ENCODE peak calls at places on chromosomes 4 and X, in seven cellular contexts. One of them, this sample, is unnamed.

GRCh38 chrX:64885850-64886249 is 90.4 kb downstream of the ZC4H2 start:
- DNase-seq in hepatocyte: no peak
- DNase-seq in colonic mucosa: peak
- DNase-seq in cardiac fibroblast: no peak
- DNase-seq in astrocyte of the spinal cord: no peak
- DNase-seq in left lung: no peak
- DNase-seq in left ventricle myocardium inferior: no peak
- DNase-seq in this sample: no peak

GRCh38 chr4:134650461-134650860 is 448.9 kb upstream of the PABPC4L start:
- DNase-seq in hepatocyte: no peak
- DNase-seq in colonic mucosa: no peak
- DNase-seq in cardiac fibroblast: no peak
- DNase-seq in astrocyte of the spinal cord: no peak
- DNase-seq in left lung: no peak
- DNase-seq in left ventricle myocardium inferior: no peak
- DNase-seq in this sample: no peak

GRCh38 chr4:85084371-85085170 is 118.1 kb upstream of the WDFY3 start:
- DNase-seq in hepatocyte: peak
- DNase-seq in colonic mucosa: peak
- DNase-seq in cardiac fibroblast: peak
- DNase-seq in astrocyte of the spinal cord: peak
- DNase-seq in left lung: no peak
- DNase-seq in left ventricle myocardium inferior: no peak
- DNase-seq in this sample: no peak

GRCh38 chr4:11297627-11298026 is 131.1 kb downstream of the HS3ST1 start:
- DNase-seq in hepatocyte: no peak
- DNase-seq in colonic mucosa: no peak
- DNase-seq in cardiac fibroblast: no peak
- DNase-seq in astrocyte of the spinal cord: no peak
- DNase-seq in left lung: no peak
- DNase-seq in left ventricle myocardium inferior: no peak
- DNase-seq in this sample: no peak

GRCh38 chr4:140330311-140330900 is 43.0 kb upstream of the SCOC start:
- DNase-seq in hepatocyte: peak
- DNase-seq in colonic mucosa: no peak
- DNase-seq in cardiac fibroblast: peak
- DNase-seq in astrocyte of the spinal cord: peak
- DNase-seq in left lung: no peak
- DNase-seq in left ventricle myocardium inferior: no peak
- DNase-seq in this sample: no peak

GRCh38 chrX:2566044-2566443 is 65.3 kb upstream of the DHRSX start:
- DNase-seq in hepatocyte: no peak
- DNase-seq in colonic mucosa: no peak
- DNase-seq in cardiac fibroblast: no peak
- DNase-seq in astrocyte of the spinal cord: no peak
- DNase-seq in left lung: no peak
- DNase-seq in left ventricle myocardium inferior: no peak
- DNase-seq in this sample: no peak

GRCh38 chr4:174749091-174749490 is 80.0 kb downstream of the GLRA3 start:
- DNase-seq in hepatocyte: no peak
- DNase-seq in colonic mucosa: no peak
- DNase-seq in cardiac fibroblast: peak
- DNase-seq in astrocyte of the spinal cord: peak
- DNase-seq in left lung: no peak
- DNase-seq in left ventricle myocardium inferior: no peak
- DNase-seq in this sample: no peak

GRCh38 chr4:183576701-183577100 is 71.8 kb downstream of the ING2 start:
- DNase-seq in hepatocyte: no peak
- DNase-seq in colonic mucosa: no peak
- DNase-seq in cardiac fibroblast: no peak
- DNase-seq in astrocyte of the spinal cord: no peak
- DNase-seq in left lung: no peak
- DNase-seq in left ventricle myocardium inferior: no peak
- DNase-seq in this sample: no peak

GRCh38 chr4:112765317-112765989 is 128.5 kb downstream of the LARP7 start:
- DNase-seq in hepatocyte: peak
- DNase-seq in colonic mucosa: no peak
- DNase-seq in cardiac fibroblast: peak
- DNase-seq in astrocyte of the spinal cord: peak
- DNase-seq in left lung: no peak
- DNase-seq in left ventricle myocardium inferior: no peak
- DNase-seq in this sample: no peak

GRCh38 chr4:47933798-47934197 is 19.4 kb upstream of the NFXL1 start:
- DNase-seq in hepatocyte: peak
- DNase-seq in colonic mucosa: no peak
- DNase-seq in cardiac fibroblast: peak
- DNase-seq in astrocyte of the spinal cord: peak
- DNase-seq in left lung: no peak
- DNase-seq in left ventricle myocardium inferior: no peak
- DNase-seq in this sample: no peak

GRCh38 chr4:76449824-76450223 is 14.8 kb downstream of the SHROOM3 start:
- DNase-seq in hepatocyte: peak
- DNase-seq in colonic mucosa: no peak
- DNase-seq in cardiac fibroblast: peak
- DNase-seq in astrocyte of the spinal cord: peak
- DNase-seq in left lung: no peak
- DNase-seq in left ventricle myocardium inferior: no peak
- DNase-seq in this sample: no peak

GRCh38 chr4:17153572-17153971 is 255.1 kb upstream of the LDB2 start:
- DNase-seq in hepatocyte: no peak
- DNase-seq in colonic mucosa: no peak
- DNase-seq in cardiac fibroblast: no peak
- DNase-seq in astrocyte of the spinal cord: no peak
- DNase-seq in left lung: no peak
- DNase-seq in left ventricle myocardium inferior: no peak
- DNase-seq in this sample: no peak

GRCh38 chr4:157217708-157218107 is 2.8 kb upstream of the GRIA2 start:
- DNase-seq in hepatocyte: peak
- DNase-seq in colonic mucosa: no peak
- DNase-seq in cardiac fibroblast: peak
- DNase-seq in astrocyte of the spinal cord: peak
- DNase-seq in left lung: no peak
- DNase-seq in left ventricle myocardium inferior: no peak
- DNase-seq in this sample: no peak

GRCh38 chrX:41634284-41634683 is 54.5 kb upstream of the GPR34 start:
- DNase-seq in hepatocyte: no peak
- DNase-seq in colonic mucosa: no peak
- DNase-seq in cardiac fibroblast: peak
- DNase-seq in astrocyte of the spinal cord: peak
- DNase-seq in left lung: no peak
- DNase-seq in left ventricle myocardium inferior: no peak
- DNase-seq in this sample: no peak

GRCh38 chr4:20384456-20384855 is 132.8 kb downstream of the SLIT2 start:
- DNase-seq in hepatocyte: no peak
- DNase-seq in colonic mucosa: no peak
- DNase-seq in cardiac fibroblast: no peak
- DNase-seq in astrocyte of the spinal cord: no peak
- DNase-seq in left lung: no peak
- DNase-seq in left ventricle myocardium inferior: no peak
- DNase-seq in this sample: no peak

GRCh38 chrX:18886005-18886343 is 97.9 kb downstream of the PHKA2 start:
- DNase-seq in hepatocyte: no peak
- DNase-seq in colonic mucosa: no peak
- DNase-seq in cardiac fibroblast: no peak
- DNase-seq in astrocyte of the spinal cord: no peak
- DNase-seq in left lung: no peak
- DNase-seq in left ventricle myocardium inferior: no peak
- DNase-seq in this sample: no peak

GRCh38 chr4:174010547-174010946 is 272.9 kb downstream of the FBXO8 start:
- DNase-seq in hepatocyte: no peak
- DNase-seq in colonic mucosa: no peak
- DNase-seq in cardiac fibroblast: no peak
- DNase-seq in astrocyte of the spinal cord: no peak
- DNase-seq in left lung: no peak
- DNase-seq in left ventricle myocardium inferior: no peak
- DNase-seq in this sample: no peak

GRCh38 chr4:156705291-156705690 is 266.3 kb downstream of the PDGFC start:
- DNase-seq in hepatocyte: no peak
- DNase-seq in colonic mucosa: no peak
- DNase-seq in cardiac fibroblast: no peak
- DNase-seq in astrocyte of the spinal cord: peak
- DNase-seq in left lung: no peak
- DNase-seq in left ventricle myocardium inferior: no peak
- DNase-seq in this sample: no peak

GRCh38 chr4:184647391-184648101 is 1.7 kb downstream of the CASP3 start:
- DNase-seq in hepatocyte: no peak
- DNase-seq in colonic mucosa: no peak
- DNase-seq in cardiac fibroblast: peak
- DNase-seq in astrocyte of the spinal cord: peak
- DNase-seq in left lung: no peak
- DNase-seq in left ventricle myocardium inferior: no peak
- DNase-seq in this sample: no peak

GRCh38 chr4:52843958-52844357 is 18.2 kb upstream of the RASL11B start:
- DNase-seq in hepatocyte: no peak
- DNase-seq in colonic mucosa: no peak
- DNase-seq in cardiac fibroblast: no peak
- DNase-seq in astrocyte of the spinal cord: no peak
- DNase-seq in left lung: no peak
- DNase-seq in left ventricle myocardium inferior: no peak
- DNase-seq in this sample: no peak

GRCh38 chrX:40090050-40090804 is 7.5 kb downstream of the BCOR start:
- DNase-seq in hepatocyte: peak
- DNase-seq in colonic mucosa: no peak
- DNase-seq in cardiac fibroblast: peak
- DNase-seq in astrocyte of the spinal cord: no peak
- DNase-seq in left lung: peak
- DNase-seq in left ventricle myocardium inferior: peak
- DNase-seq in this sample: no peak

GRCh38 chr4:153773236-153773690 is 13.4 kb upstream of the RNF175 start:
- DNase-seq in hepatocyte: no peak
- DNase-seq in colonic mucosa: no peak
- DNase-seq in cardiac fibroblast: no peak
- DNase-seq in astrocyte of the spinal cord: no peak
- DNase-seq in left lung: no peak
- DNase-seq in left ventricle myocardium inferior: no peak
- DNase-seq in this sample: no peak
- TF ChIP-seq CTCF in hepatocyte: peak
- TF ChIP-seq CTCF in colonic mucosa: no peak
- TF ChIP-seq CTCF in cardiac fibroblast: peak
- TF ChIP-seq CTCF in astrocyte of the spinal cord: peak
- TF ChIP-seq CTCF in left lung: no peak
- TF ChIP-seq CTCF in left ventricle myocardium inferior: no peak
- TF ChIP-seq CTCF in this sample: no peak

GRCh38 chr4:1873776-1874175 is 2.6 kb downstream of the NSD2 start:
- DNase-seq in hepatocyte: no peak
- DNase-seq in colonic mucosa: peak
- DNase-seq in cardiac fibroblast: no peak
- DNase-seq in astrocyte of the spinal cord: no peak
- DNase-seq in left lung: no peak
- DNase-seq in left ventricle myocardium inferior: no peak
- DNase-seq in this sample: no peak
- H3K4me3 ChIP-seq in hepatocyte: no peak
- H3K4me3 ChIP-seq in colonic mucosa: no peak
- H3K4me3 ChIP-seq in cardiac fibroblast: no peak
- H3K4me3 ChIP-seq in astrocyte of the spinal cord: no peak
- H3K4me3 ChIP-seq in left lung: no peak
- H3K4me3 ChIP-seq in left ventricle myocardium inferior: no peak
- H3K4me3 ChIP-seq in this sample: no peak

DNA sequence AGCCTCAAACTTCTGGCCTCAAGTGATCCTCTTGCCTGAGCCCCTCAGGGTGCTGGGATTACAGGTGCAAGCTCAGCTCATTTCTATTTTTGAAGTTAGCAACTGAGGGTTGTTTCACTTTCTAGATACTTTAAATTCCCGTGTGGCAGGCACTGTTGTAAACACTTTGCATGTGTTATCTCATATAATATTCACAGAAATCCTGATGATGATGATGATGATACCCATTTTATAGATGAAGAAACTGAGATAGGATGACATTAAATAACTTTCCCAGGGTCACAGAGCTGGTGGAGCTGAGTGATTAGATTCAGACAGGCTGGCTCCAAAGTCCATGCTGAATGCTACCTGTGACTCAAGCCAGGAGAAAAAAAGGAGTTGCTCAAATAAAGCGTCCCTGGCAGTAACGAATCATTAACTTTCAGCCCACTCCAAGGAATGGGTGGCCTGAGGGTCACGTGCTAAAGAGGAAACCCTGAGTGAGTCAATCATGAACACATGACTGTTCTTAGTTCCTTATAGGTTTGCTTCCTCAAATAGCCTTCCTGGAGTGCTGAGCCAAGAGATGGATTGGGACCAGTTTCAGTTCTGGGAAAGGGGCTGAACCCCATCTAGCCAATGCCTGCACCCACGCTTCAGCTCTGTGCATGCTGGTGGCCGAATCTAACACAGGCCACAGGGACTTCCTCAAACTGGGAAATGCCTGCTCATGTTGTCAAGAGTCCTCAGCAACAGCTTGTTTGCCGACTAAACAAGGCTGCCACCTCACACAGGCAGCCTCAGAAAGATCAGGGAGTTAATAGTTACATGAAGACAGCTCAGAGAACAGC is 52.8 kb downstream of the RBM47 start:
- DNase-seq in hepatocyte: peak
- DNase-seq in colonic mucosa: peak
- DNase-seq in cardiac fibroblast: peak
- DNase-seq in astrocyte of the spinal cord: peak
- DNase-seq in left lung: peak
- DNase-seq in left ventricle myocardium inferior: peak
- DNase-seq in this sample: peak
- TF ChIP-seq CTCF in hepatocyte: no peak
- TF ChIP-seq CTCF in colonic mucosa: no peak
- TF ChIP-seq CTCF in cardiac fibroblast: no peak
- TF ChIP-seq CTCF in astrocyte of the spinal cord: no peak
- TF ChIP-seq CTCF in left lung: no peak
- TF ChIP-seq CTCF in left ventricle myocardium inferior: no peak
- TF ChIP-seq CTCF in this sample: no peak

GRCh38 chr4:99208719-99209075 is 10.3 kb downstream of the ADH6 start:
- DNase-seq in hepatocyte: no peak
- DNase-seq in colonic mucosa: no peak
- DNase-seq in cardiac fibroblast: no peak
- DNase-seq in astrocyte of the spinal cord: no peak
- DNase-seq in left lung: no peak
- DNase-seq in left ventricle myocardium inferior: no peak
- DNase-seq in this sample: no peak

GRCh38 chr4:99209671-99210070 is 9.4 kb downstream of the ADH6 start:
- DNase-seq in hepatocyte: no peak
- DNase-seq in colonic mucosa: no peak
- DNase-seq in cardiac fibroblast: no peak
- DNase-seq in astrocyte of the spinal cord: no peak
- DNase-seq in left lung: no peak
- DNase-seq in left ventricle myocardium inferior: no peak
- DNase-seq in this sample: no peak

GRCh38 chr4:99207069-99207743 is 11.8 kb downstream of the ADH6 start:
- DNase-seq in hepatocyte: no peak
- DNase-seq in colonic mucosa: no peak
- DNase-seq in cardiac fibroblast: no peak
- DNase-seq in astrocyte of the spinal cord: no peak
- DNase-seq in left lung: no peak
- DNase-seq in left ventricle myocardium inferior: no peak
- DNase-seq in this sample: no peak

GRCh38 chr4:99207911-99208718 is 10.9 kb downstream of the ADH6 start:
- DNase-seq in hepatocyte: no peak
- DNase-seq in colonic mucosa: no peak
- DNase-seq in cardiac fibroblast: peak
- DNase-seq in astrocyte of the spinal cord: peak
- DNase-seq in left lung: no peak
- DNase-seq in left ventricle myocardium inferior: no peak
- DNase-seq in this sample: no peak

DNA sequence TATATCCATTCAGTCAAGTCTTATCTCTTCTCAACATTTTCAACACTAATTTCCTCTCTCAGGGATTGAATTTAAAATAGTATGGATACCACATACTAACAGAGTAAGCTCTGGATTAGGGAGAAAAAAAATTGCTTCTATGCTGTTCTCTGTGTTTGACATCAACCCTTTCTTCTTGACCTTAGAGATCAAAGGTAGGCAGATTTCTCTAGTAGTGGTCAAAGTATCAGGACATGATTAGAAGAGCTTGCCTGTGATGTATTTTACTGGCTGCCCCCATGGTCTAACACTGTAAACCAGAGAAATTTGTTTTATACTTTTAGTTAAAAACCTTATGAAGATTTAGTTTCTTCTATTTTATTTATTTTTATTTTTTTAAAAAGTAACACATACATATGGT is 8.3 kb downstream of the ADH6 start:
- DNase-seq in hepatocyte: no peak
- DNase-seq in colonic mucosa: no peak
- DNase-seq in cardiac fibroblast: no peak
- DNase-seq in astrocyte of the spinal cord: no peak
- DNase-seq in left lung: no peak
- DNase-seq in left ventricle myocardium inferior: no peak
- DNase-seq in this sample: no peak
- H3K4me3 ChIP-seq in hepatocyte: no peak
- H3K4me3 ChIP-seq in colonic mucosa: no peak
- H3K4me3 ChIP-seq in cardiac fibroblast: no peak
- H3K4me3 ChIP-seq in astrocyte of the spinal cord: no peak
- H3K4me3 ChIP-seq in left lung: no peak
- H3K4me3 ChIP-seq in left ventricle myocardium inferior: no peak
- H3K4me3 ChIP-seq in this sample: no peak